ENCODE peak calls at places on chromosome 4, in nine cellular contexts. P is stimulated activated CD4-positive, alpha-beta T cell treated with anti-CD3 and anti-CD28 coated beads, Interleukin-2, amount 100 ng/mL, for 48 hours; S is ELR; U is fibroblast of pulmonary artery; L is K562; F is Daoy; M is NCI-H748 treated with DMSO at 0.1 percent for 48 hours; D is CD4-positive, alpha-beta T cell; E is WTC11. J is an unnamed sample.

GRCh38 chr4:27154706-27155105 is 294.1 kb downstream of the STIM2 start:
- DNase-seq in P (no peak), S (peak; percentile 78), U (peak; percentile 52), L (no peak), F (no peak), M (no peak), D (no peak), E (no peak), J (peak; percentile 90)

GRCh38 chr4:87409420-87409939 is 12.9 kb upstream of the NUDT9 start:
- DNase-seq in P (no peak), S (no peak), U (no peak), L (no peak), F (no peak), M (no peak), D (no peak), E (no peak), J (no peak)

GRCh38 chr4:44553143-44553542 is 98.3 kb downstream of the YIPF7 start:
- DNase-seq in P (no peak), S (no peak), U (no peak), L (no peak), F (no peak), M (no peak), D (no peak), E (no peak), J (no peak)

GRCh38 chr4:73142995-73143547 is 73.6 kb upstream of the COX18 start:
- DNase-seq in P (no peak), S (peak; percentile 36), U (no peak), L (no peak), F (no peak), M (no peak), D (no peak), E (no peak), J (no peak)

GRCh38 chr4:150461957-150462356 is 120.0 kb upstream of the MAB21L2 start:
- DNase-seq in P (no peak), S (no peak), U (no peak), L (no peak), F (no peak), M (no peak), D (no peak), E (no peak), J (no peak)

GRCh38 chr4:79576480-79576803 is 168.4 kb upstream of the GK2 start:
- DNase-seq in P (no peak), S (peak; percentile 42), U (peak; percentile 61), L (no peak), F (peak; percentile 20), M (peak; percentile 59), D (no peak), E (no peak), J (peak; percentile 42)

GRCh38 chr4:4856071-4857000 is 3.1 kb upstream of the MSX1 start:
- DNase-seq in P (no peak), S (no peak), U (no peak), L (no peak), F (peak; percentile 35), M (no peak), D (no peak), E (peak; percentile 58), J (peak; percentile 45)

GRCh38 chr4:48180234-48180633 is 46.2 kb upstream of the TXK start:
- DNase-seq in P (no peak), S (peak; percentile 59), U (peak; percentile 11), L (no peak), F (no peak), M (no peak), D (no peak), E (no peak), J (no peak)

GRCh38 chr4:158038718-158039117 is 134.1 kb downstream of the GASK1B start:
- DNase-seq in P (no peak), S (no peak), U (no peak), L (no peak), F (no peak), M (no peak), D (no peak), E (no peak), J (no peak)

GRCh38 chr4:153209410-153209809 is 5.2 kb downstream of the TRIM2 start:
- DNase-seq in P (no peak), S (no peak), U (no peak), L (no peak), F (no peak), M (no peak), D (no peak), E (no peak), J (no peak)

GRCh38 chr4:20194079-20195013 is 57.4 kb upstream of the SLIT2 start:
- DNase-seq in P (no peak), S (peak; percentile 89), U (peak; percentile 92), L (no peak), F (peak; percentile 7), M (no peak), D (no peak), E (no peak), J (peak; percentile 43)

GRCh38 chr4:78369691-78370090 is 181.9 kb upstream of the ANXA3 start:
- DNase-seq in P (no peak), S (no peak), U (no peak), L (no peak), F (peak; percentile 58), M (peak; percentile 45), D (no peak), E (peak; percentile 52), J (peak; percentile 60)

GRCh38 chr4:121977251-121978168 is 25.6 kb upstream of the TRPC3 start:
- DNase-seq in P (no peak), S (no peak), U (no peak), L (no peak), F (no peak), M (no peak), D (no peak), E (no peak), J (peak; percentile 4)

GRCh38 chr4:82900016-82900334 is 560 bp upstream of the THAP9 start:
- DNase-seq in P (no peak), S (peak; percentile 58), U (no peak), L (no peak), F (no peak), M (peak; percentile 50), D (no peak), E (no peak), J (no peak)

GRCh38 chr4:140243345-140243753 is 89.4 kb upstream of the MAML3 start:
- DNase-seq in P (no peak), S (no peak), U (no peak), L (no peak), F (no peak), M (peak; percentile 64), D (no peak), E (no peak), J (no peak)

GRCh38 chr4:72567821-72568620 is 1.0 kb downstream of the ADAMTS3 start:
- DNase-seq in P (no peak), S (peak; percentile 84), U (peak; percentile 89), L (peak; percentile 72), F (peak; percentile 70), M (no peak), D (no peak), E (peak; percentile 88), J (peak; percentile 88)

GRCh38 chr4:29852537-29852936 is 867.6 kb upstream of the PCDH7 start:
- DNase-seq in P (no peak), S (no peak), U (no peak), L (no peak), F (no peak), M (peak; percentile 95), D (no peak), E (no peak), J (no peak)

GRCh38 chr4:118351851-118352827 is 664 bp downstream of the PRSS12 start:
- DNase-seq in P (no peak), S (peak; percentile 54), U (peak; percentile 13), L (no peak), F (peak; percentile 35), M (peak; percentile 27), D (no peak), E (peak; percentile 62), J (peak; percentile 25)

GRCh38 chr4:7338876-7339623 is 95.7 kb downstream of the PSAPL1 start:
- DNase-seq in P (no peak), S (no peak), U (no peak), L (no peak), F (no peak), M (no peak), D (no peak), E (no peak), J (no peak)

GRCh38 chr4:3293410-3294391 is 880 bp downstream of the RGS12 start:
- DNase-seq in P (no peak), S (no peak), U (no peak), L (no peak), F (no peak), M (no peak), D (no peak), E (peak; percentile 26), J (peak; percentile 24)

GRCh38 chr4:158729716-158730559 is 6.7 kb upstream of the PPID start:
- DNase-seq in P (peak; percentile 27), S (peak; percentile 68), U (peak; percentile 80), L (no peak), F (peak; percentile 35), M (no peak), D (peak; percentile 30), E (peak; percentile 51), J (peak; percentile 80)

GRCh38 chr4:174154455-174154854 is 129.0 kb downstream of the FBXO8 start:
- DNase-seq in P (no peak), S (peak; percentile 79), U (peak; percentile 74), L (no peak), F (peak; percentile 61), M (peak; percentile 72), D (no peak), E (no peak), J (peak; percentile 49)

GRCh38 chr4:159008671-159009070 is 94.2 kb upstream of the RAPGEF2 start:
- DNase-seq in P (no peak), S (no peak), U (no peak), L (no peak), F (no peak), M (no peak), D (no peak), E (no peak), J (no peak)

GRCh38 chr4:150176559-150176958 is 98.3 kb downstream of the DCLK2 start:
- DNase-seq in P (no peak), S (no peak), U (peak; percentile 62), L (no peak), F (no peak), M (no peak), D (no peak), E (no peak), J (peak; percentile 61)

GRCh38 chr4:103754844-103755243 is 35.1 kb upstream of the TACR3 start:
- DNase-seq in P (no peak), S (peak; percentile 28), U (peak; percentile 0), L (no peak), F (no peak), M (peak; percentile 52), D (no peak), E (no peak), J (no peak)